ENCODE peak calls at places on chromosomes 13 and 19, in seven cellular contexts. L is lower lobe of right lung, M is kidney epithelial cell, N is Peyer's patch, C is ascending aorta, W is spleen, I is left ventricle myocardium inferior. P is an unnamed sample.

GRCh38 chr13:112067121-112067741 is at the start of gene SOX1:
- DNase-seq in L (no peak), M (no peak), I (no peak), W (peak; percentile 65), N (no peak), C (no peak), P (no peak)

GRCh38 chr19:1766800-1767352 is 13.6 kb downstream of the ONECUT3 start:
- DNase-seq in I (no peak), C (no peak), L (no peak), M (no peak), W (no peak), N (no peak), P (no peak)

GRCh38 chr19:10946964-10947657 is 13.7 kb upstream of the SMARCA4 start:
- DNase-seq in L (no peak), C (no peak), M (no peak), N (no peak), W (no peak), I (no peak), P (no peak)

GRCh38 chr19:1474011-1474764 is 4.8 kb downstream of the C19orf25 start:
- DNase-seq in N (no peak), M (no peak), L (no peak), I (peak; percentile 46), W (no peak), C (no peak), P (no peak)

GRCh38 chr13:99256709-99257108 is 1.5 kb downstream of the GPR18 start:
- DNase-seq in N (no peak), I (no peak), C (no peak), L (no peak), M (no peak), W (no peak), P (no peak)

GRCh38 chr13:24630121-24630520 is 50.1 kb upstream of the ATP12A start:
- DNase-seq in M (no peak), I (no peak), L (no peak), C (no peak), W (no peak), N (no peak), P (no peak)

GRCh38 chr19:38251564-38252051 is 4.6 kb downstream of the PPP1R14A start:
- DNase-seq in L (no peak), W (no peak), N (no peak), C (peak; percentile 92), I (peak; percentile 71), M (no peak), P (no peak)

GRCh38 chr13:98416408-98416807 is 160.5 kb downstream of the STK24 start:
- DNase-seq in N (peak; percentile 61), M (peak; percentile 12), W (no peak), I (no peak), L (peak; percentile 82), C (no peak), P (no peak)

GRCh38 chr19:8036438-8037099 is 16.0 kb upstream of the CCL25 start:
- DNase-seq in L (no peak), W (no peak), M (no peak), C (no peak), N (no peak), I (no peak), P (no peak)

GRCh38 chr13:48403151-48403631 is 9.7 kb downstream of the LPAR6 start:
- DNase-seq in I (no peak), M (no peak), N (no peak), C (no peak), L (no peak), W (no peak), P (no peak)

GRCh38 chr19:5445071-5445470 is 10.1 kb upstream of the ZNRF4 start:
- DNase-seq in W (no peak), C (no peak), N (no peak), I (no peak), M (no peak), L (no peak), P (no peak)

GRCh38 chr13:49292742-49293498 is 45.2 kb downstream of the CDADC1 start:
- DNase-seq in C (peak; percentile 91), N (no peak), W (no peak), I (no peak), M (no peak), L (no peak), P (no peak)

DNA sequence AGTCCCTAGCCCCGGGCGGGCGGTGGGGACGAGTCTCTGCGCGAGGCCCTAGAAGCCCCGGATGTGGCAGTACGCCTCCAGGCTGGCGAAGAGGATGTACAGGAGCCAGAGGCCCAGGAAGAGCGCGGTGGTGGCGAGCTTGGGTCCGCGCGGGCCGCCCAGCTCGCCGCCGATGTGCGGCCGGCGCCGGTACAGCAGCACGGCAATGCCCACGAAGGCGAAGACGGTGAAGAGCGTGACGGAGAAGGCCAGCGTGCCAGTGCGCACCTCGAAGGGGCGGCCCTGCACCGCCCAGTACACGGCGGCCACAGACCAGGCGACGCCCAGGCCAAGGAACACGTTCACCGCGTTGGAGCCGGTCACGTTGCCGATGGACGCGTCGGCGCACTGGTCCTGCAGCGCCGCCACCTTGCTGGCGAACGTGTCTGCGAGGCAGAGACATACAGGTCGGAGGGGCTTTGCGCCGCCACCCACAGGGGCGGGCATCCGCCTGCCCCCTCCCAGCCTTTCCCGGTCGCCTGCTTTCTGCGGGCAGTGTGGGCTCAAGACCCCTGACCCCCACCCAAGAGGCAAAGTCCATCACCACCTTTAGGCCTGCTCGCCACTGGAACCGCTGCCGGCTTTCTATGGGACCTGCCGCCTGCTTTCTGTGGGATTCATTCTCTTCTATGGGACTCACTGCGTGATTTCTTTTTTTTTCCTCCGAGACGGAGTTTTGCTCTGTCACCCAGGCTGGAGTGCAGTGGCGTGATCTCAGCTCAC is 10.9 kb upstream of the MEIS3 start:
- DNase-seq in N (peak; percentile 82), W (no peak), C (no peak), L (peak; percentile 71), I (no peak), M (no peak), P (no peak)
- H3K4me3 ChIP-seq in N (peak overlapping the region; percentile 37), W (peak overlapping the region; percentile 55), C (peak overlapping the region; percentile 46), L (peak overlapping the region; percentile 33), I (peak overlapping the region; percentile 48), M (peak overlapping the region; percentile 13), P (no peak overlapping the region)

DNA sequence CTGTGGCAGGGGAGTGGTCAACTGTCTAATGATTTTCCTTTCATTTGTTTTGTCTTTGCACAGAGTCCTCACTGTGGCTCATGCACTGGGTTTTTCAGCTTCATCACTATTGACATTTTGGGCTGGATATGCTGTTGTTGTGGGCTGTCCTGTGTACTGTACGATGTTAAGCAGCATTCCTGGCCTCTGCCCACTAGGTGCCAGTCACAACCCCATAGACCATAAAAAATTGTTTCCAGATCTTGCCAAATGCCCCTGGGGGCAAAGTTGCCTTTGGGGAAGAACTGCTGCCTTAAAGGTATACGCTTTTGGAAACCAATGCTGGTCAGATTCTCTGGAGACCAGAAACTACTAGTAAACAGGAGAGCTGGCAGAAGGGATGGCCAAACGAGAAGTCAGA is 310.4 kb downstream of the SPRY2 start:
- DNase-seq in C (no peak), I (no peak), L (peak; percentile 46), N (peak; percentile 49), M (no peak), W (no peak), P (no peak)
- TF ChIP-seq CTCF in C (no peak), I (peak; percentile 51), L (peak; percentile 38), N (peak; percentile 44), M (peak; percentile 40), W (peak; percentile 10), P (no peak)

DNA sequence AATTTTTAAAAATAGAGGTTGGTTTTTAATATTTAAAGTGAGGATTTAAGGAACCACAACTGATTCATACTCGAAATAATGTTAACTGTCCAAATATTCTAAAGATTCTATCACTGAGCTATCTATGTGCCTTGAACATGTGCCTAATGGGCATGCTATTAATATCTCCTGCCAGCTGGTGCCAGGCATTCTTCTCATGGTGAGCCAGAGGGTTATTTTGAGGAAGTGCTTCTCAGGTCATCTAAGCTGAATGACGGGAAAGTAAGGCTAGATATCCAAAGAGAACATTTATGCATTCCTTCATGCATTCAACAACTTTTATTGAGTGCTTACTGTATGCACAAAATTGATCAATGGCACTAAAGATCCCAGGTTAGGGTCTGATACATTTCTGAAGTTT is 138.2 kb downstream of the PIBF1 start:
- DNase-seq in M (no peak), N (no peak), W (no peak), C (peak; percentile 78), I (peak; percentile 32), L (no peak), P (no peak)
- H3K4me3 ChIP-seq in M (no peak overlapping the region), N (no peak overlapping the region), W (no peak overlapping the region), C (no peak overlapping the region), I (no peak overlapping the region), L (no peak overlapping the region), P (no peak overlapping the region)

GRCh38 chr19:3734310-3734600 is 26.1 kb downstream of the TJP3 start:
- DNase-seq in W (no peak), I (no peak), M (no peak), N (no peak), L (no peak), C (no peak), P (no peak)

GRCh38 chr19:3736106-3736724 is 25.3 kb downstream of the APBA3 start:
- DNase-seq in N (no peak), I (no peak), W (no peak), L (no peak), C (no peak), M (no peak), P (no peak)

GRCh38 chr19:3730457-3730958 is 22.3 kb downstream of the TJP3 start:
- DNase-seq in C (no peak), W (no peak), I (no peak), N (no peak), L (no peak), M (no peak), P (no peak)

GRCh38 chr19:3733549-3734309 is 25.5 kb downstream of the TJP3 start:
- DNase-seq in L (no peak), W (no peak), N (no peak), M (no peak), C (no peak), I (no peak), P (no peak)

GRCh38 chr19:3732108-3732507 is 23.9 kb downstream of the TJP3 start:
- DNase-seq in L (no peak), W (no peak), N (no peak), C (no peak), I (no peak), M (no peak), P (no peak)
- TF ChIP-seq CTCF in L (no peak), W (no peak), N (no peak), C (no peak), I (no peak), M (no peak), P (no peak)

GRCh38 chr19:13937479-13938360 is 497 bp downstream of the PODNL1 start:
- DNase-seq in I (no peak), L (no peak), C (no peak), N (no peak), W (no peak), M (no peak), P (no peak)

GRCh38 chr19:13932911-13933393 is 5.3 kb downstream of the PODNL1 start:
- DNase-seq in L (no peak), N (peak; percentile 45), I (no peak), M (no peak), C (no peak), W (no peak), P (no peak)

GRCh38 chr19:13935765-13936486 is 2.3 kb downstream of the PODNL1 start:
- DNase-seq in C (no peak), L (no peak), N (peak; percentile 43), W (no peak), M (no peak), I (no peak), P (no peak)

GRCh38 chr19:13934785-13935109 is 3.5 kb downstream of the PODNL1 start:
- DNase-seq in L (no peak), W (no peak), N (no peak), C (no peak), M (no peak), I (no peak), P (no peak)

GRCh38 chr19:13938361-13939027 is at the start of gene PODNL1:
- DNase-seq in C (no peak), L (no peak), I (no peak), M (no peak), N (peak; percentile 50), W (no peak), P (no peak)
- H3K4me3 ChIP-seq in C (peak within 1 kb of the TSS; percentile 70), L (peak within 1 kb of the TSS; percentile 40), I (peak within 1 kb of the TSS; percentile 27), M (peak within 1 kb of the TSS; percentile 19), N (no peak within 1 kb of the TSS), W (peak within 1 kb of the TSS; percentile 39), P (no peak within 1 kb of the TSS)